ENCODE peak calls at places on chromosomes 7 and 10, in nine cellular contexts. G is WERI-Rb-1, P is T-helper 2 cell, A is Calu3, F is NAMALWA, R is GM12891, W is EL, K is ascending aorta, E is HCT116. N is an unnamed sample.

GRCh38 chr7:126606331-126606730 is 646.4 kb downstream of the GRM8 start:
- DNase-seq in P (no peak), A (peak), W (no peak), E (no peak), F (no peak), K (no peak), R (no peak), G (no peak), N (no peak)

GRCh38 chr10:98638920-98639319 is 192.2 kb upstream of the HPS1 start:
- DNase-seq in P (no peak), R (no peak), E (no peak), W (no peak), A (no peak), K (no peak), F (no peak), G (no peak), N (no peak)

GRCh38 chr10:96390460-96390864 is 31.7 kb upstream of the OPALIN start:
- DNase-seq in R (no peak), W (no peak), F (no peak), K (peak), P (no peak), G (no peak), A (no peak), E (no peak), N (no peak)

GRCh38 chr7:108348913-108349312 is 107.3 kb downstream of the NRCAM start:
- DNase-seq in A (no peak), W (peak), G (no peak), F (no peak), P (no peak), E (no peak), K (no peak), R (no peak), N (no peak)

GRCh38 chr7:70696139-70696782 is 435.7 kb upstream of the GALNT17 start:
- DNase-seq in W (peak), P (no peak), G (no peak), F (peak), E (no peak), R (no peak), K (no peak), A (no peak), N (no peak)

GRCh38 chr10:126561499-126562208 is 108.8 kb downstream of the C10orf90 start:
- DNase-seq in G (no peak), K (no peak), A (no peak), W (no peak), R (no peak), P (no peak), E (no peak), F (no peak), N (no peak)

GRCh38 chr7:142808802-142809583 is 38.2 kb downstream of the PRSS2 start:
- DNase-seq in A (peak), G (no peak), W (peak), K (peak), E (no peak), P (peak), F (peak), R (no peak), N (no peak)

GRCh38 chr7:389911-390601 is 100.1 kb downstream of the FOXL3 start:
- DNase-seq in E (no peak), P (no peak), F (no peak), A (no peak), R (no peak), G (no peak), W (no peak), K (peak), N (no peak)

GRCh38 chr10:93064874-93065660 is 4.5 kb downstream of the CYP26C1 start:
- DNase-seq in W (no peak), E (no peak), K (no peak), R (no peak), A (no peak), G (no peak), P (no peak), F (no peak), N (no peak)

GRCh38 chr10:52115823-52116222 is 198.3 kb upstream of the DKK1 start:
- DNase-seq in G (no peak), R (no peak), A (no peak), F (peak), W (peak), P (no peak), E (no peak), K (no peak), N (no peak)

GRCh38 chr7:98923512-98923911 is 45.2 kb downstream of the TRRAP start:
- DNase-seq in K (no peak), G (no peak), W (no peak), E (no peak), R (no peak), A (no peak), F (no peak), P (no peak), N (no peak)

GRCh38 chr10:306654-307185 is 171.5 kb downstream of the ZMYND11 start:
- DNase-seq in E (no peak), G (no peak), A (no peak), K (no peak), P (no peak), F (peak), R (no peak), W (no peak), N (no peak)

GRCh38 chr10:3895045-3895609 is 110.1 kb upstream of the KLF6 start:
- DNase-seq in W (peak), R (no peak), E (no peak), G (peak), K (no peak), F (no peak), A (no peak), P (no peak), N (no peak)

GRCh38 chr10:19302117-19302516 is 253.5 kb downstream of the MALRD1 start:
- DNase-seq in P (no peak), W (no peak), F (no peak), R (no peak), E (no peak), A (no peak), G (no peak), K (no peak), N (peak)

GRCh38 chr10:100433253-100434240 is 29.3 kb upstream of the WNT8B start:
- DNase-seq in K (peak), W (peak), A (peak), G (peak), R (peak), P (peak), F (peak), E (peak), N (peak)

GRCh38 chr7:50531401-50531906 is 33.8 kb downstream of the DDC start:
- DNase-seq in K (no peak), R (no peak), P (no peak), E (peak), W (no peak), A (peak), F (no peak), G (peak), N (no peak)

GRCh38 chr10:22849077-22849810 is 78.6 kb upstream of the ARMC3 start:
- DNase-seq in K (peak), E (no peak), R (no peak), A (peak), P (no peak), F (no peak), G (no peak), W (no peak), N (no peak)

N was measured in AG04450.